ENCODE peak calls at places on chromosomes 12 and 14, in seven cellular contexts. I, K, Q, Z, B, X and J are unnamed samples.

GRCh38 chr12:6765048-6765633 is 1.0 kb upstream of the PTMS start:
- DNase-seq in I (peak), K (no peak), Q (no peak), Z (no peak), B (peak), X (no peak), J (no peak)

GRCh38 chr14:93962701-93963601 is 13.4 kb downstream of the ASB2 start:
- DNase-seq in I (peak), K (no peak), Q (no peak), Z (no peak), B (no peak), X (no peak), J (peak)

GRCh38 chr14:53947452-53948180 is 9.0 kb downstream of the BMP4 start:
- DNase-seq in I (peak), K (no peak), Q (no peak), Z (no peak), B (peak), X (no peak), J (no peak)

GRCh38 chr12:93937812-93938211 is 210.6 kb upstream of the PLXNC1 start:
- DNase-seq in I (no peak), K (no peak), Q (no peak), Z (no peak), B (no peak), X (no peak), J (no peak)

GRCh38 chr14:20630340-20631022 is 11.0 kb downstream of the OR6S1 start:
- DNase-seq in I (no peak), K (no peak), Q (no peak), Z (no peak), B (peak), X (peak), J (peak)

GRCh38 chr12:113439606-113440030 is 17.4 kb downstream of the SDSL start:
- DNase-seq in I (peak), K (no peak), Q (peak), Z (no peak), B (peak), X (peak), J (peak)

GRCh38 chr12:94872007-94872653 is 131.4 kb downstream of the NDUFA12 start:
- DNase-seq in I (no peak), K (no peak), Q (peak), Z (no peak), B (no peak), X (no peak), J (no peak)

GRCh38 chr14:92397839-92398564 is 75.0 kb downstream of the SLC24A4 start:
- DNase-seq in I (no peak), K (no peak), Q (no peak), Z (no peak), B (no peak), X (no peak), J (no peak)

GRCh38 chr12:466762-467161 is 7.0 kb downstream of the B4GALNT3 start:
- DNase-seq in I (no peak), K (no peak), Q (no peak), Z (no peak), B (no peak), X (no peak), J (no peak)

GRCh38 chr12:93819048-93819491 is 141.9 kb downstream of the CRADD start:
- DNase-seq in I (peak), K (peak), Q (peak), Z (peak), B (no peak), X (peak), J (no peak)

GRCh38 chr14:66708262-66708661 is 200.3 kb downstream of the GPHN start:
- DNase-seq in I (no peak), K (no peak), Q (no peak), Z (no peak), B (peak), X (no peak), J (no peak)

GRCh38 chr12:57627504-57628279 is 5.3 kb downstream of the B4GALNT1 start:
- DNase-seq in I (no peak), K (no peak), Q (no peak), Z (peak), B (no peak), X (no peak), J (no peak)

GRCh38 chr14:102819176-102819628 is 42.0 kb downstream of the TRAF3 start:
- DNase-seq in I (no peak), K (no peak), Q (peak), Z (no peak), B (no peak), X (peak), J (no peak)

GRCh38 chr12:93894391-93895095 is 217.4 kb downstream of the CRADD start:
- DNase-seq in I (no peak), K (peak), Q (no peak), Z (peak), B (no peak), X (peak), J (no peak)

GRCh38 chr12:28857327-28857726 is 291.8 kb upstream of the FAR2 start:
- DNase-seq in I (no peak), K (no peak), Q (no peak), Z (no peak), B (no peak), X (no peak), J (no peak)

GRCh38 chr12:46154221-46154975 is 114.4 kb downstream of the SLC38A1 start:
- DNase-seq in I (peak), K (no peak), Q (no peak), Z (no peak), B (peak), X (peak), J (no peak)

GRCh38 chr12:123164222-123164621 is 13.3 kb upstream of the PITPNM2 start:
- DNase-seq in I (no peak), K (no peak), Q (no peak), Z (no peak), B (no peak), X (no peak), J (no peak)

GRCh38 chr14:68541128-68541896 is 251.6 kb downstream of the ZFP36L1 start:
- DNase-seq in I (no peak), K (no peak), Q (no peak), Z (no peak), B (no peak), X (no peak), J (no peak)

GRCh38 chr12:19894049-19894448 is 454.8 kb downstream of the AEBP2 start:
- DNase-seq in I (peak), K (no peak), Q (no peak), Z (no peak), B (peak), X (no peak), J (peak)

GRCh38 chr12:104782296-104782695 is 175.8 kb downstream of the SLC41A2 start:
- DNase-seq in I (no peak), K (no peak), Q (no peak), Z (no peak), B (no peak), X (no peak), J (no peak)

GRCh38 chr12:92421042-92421441 is 275.4 kb upstream of the BTG1 start:
- DNase-seq in I (no peak), K (no peak), Q (no peak), Z (no peak), B (no peak), X (no peak), J (no peak)

DNA sequence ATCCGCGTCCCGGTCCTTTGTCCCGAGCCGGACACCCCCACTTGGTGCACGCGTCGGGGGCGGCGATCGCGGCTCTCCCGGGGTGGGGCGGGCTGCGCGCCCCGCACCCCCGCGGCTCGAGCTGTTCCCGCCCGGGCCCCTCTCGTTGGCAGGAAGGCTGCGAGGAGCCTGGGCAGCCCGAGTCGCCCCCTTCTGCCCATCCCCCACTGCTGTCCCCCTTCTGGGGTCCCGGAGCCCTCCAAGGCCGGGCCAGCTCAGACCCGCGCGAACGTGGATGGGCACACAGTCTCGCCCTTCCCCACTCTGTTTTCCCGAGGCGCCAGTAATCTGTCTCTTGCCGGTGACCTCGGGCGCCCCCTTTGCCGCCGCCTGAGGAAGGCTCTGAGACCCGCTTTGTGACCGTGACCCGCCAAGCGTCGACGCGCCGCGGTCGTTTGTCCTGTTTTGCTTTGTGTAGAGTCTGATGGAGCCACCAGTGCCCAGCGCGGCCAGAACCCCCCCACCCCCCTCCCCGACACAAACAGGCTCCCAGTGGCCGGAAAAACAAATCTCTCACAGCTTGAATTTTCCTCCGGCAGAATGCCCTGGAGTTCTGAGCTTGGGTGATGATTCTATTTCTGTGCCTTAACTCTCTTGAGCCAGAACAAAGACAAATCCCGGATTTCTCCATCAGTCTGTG is 610 bp downstream of the C14orf132 start:
- DNase-seq in I (peak), K (no peak), Q (no peak), Z (no peak), B (peak), X (peak), J (no peak)
- H3K4me3 ChIP-seq in I (peak), K (peak), Q (peak), Z (peak), B (peak), X (peak), J (no peak)

GRCh38 chr12:84585996-84586395 is 326.6 kb downstream of the SLC6A15 start:
- DNase-seq in I (no peak), K (no peak), Q (no peak), Z (no peak), B (no peak), X (no peak), J (no peak)
- H3K4me3 ChIP-seq in I (no peak), K (no peak), Q (no peak), Z (no peak), B (no peak), X (no peak), J (no peak)

GRCh38 chr14:85574849-85575616 is 45.1 kb downstream of the FLRT2 start:
- DNase-seq in I (no peak), K (no peak), Q (no peak), Z (no peak), B (no peak), X (no peak), J (no peak)

GRCh38 chr14:85575617-85575898 is 45.6 kb downstream of the FLRT2 start:
- DNase-seq in I (no peak), K (no peak), Q (no peak), Z (no peak), B (no peak), X (no peak), J (no peak)

GRCh38 chr14:85577542-85578140 is 47.7 kb downstream of the FLRT2 start:
- DNase-seq in I (no peak), K (no peak), Q (no peak), Z (no peak), B (no peak), X (no peak), J (no peak)

GRCh38 chr14:85576848-85577541 is 47.1 kb downstream of the FLRT2 start:
- DNase-seq in I (no peak), K (no peak), Q (no peak), Z (no peak), B (no peak), X (no peak), J (no peak)

DNA sequence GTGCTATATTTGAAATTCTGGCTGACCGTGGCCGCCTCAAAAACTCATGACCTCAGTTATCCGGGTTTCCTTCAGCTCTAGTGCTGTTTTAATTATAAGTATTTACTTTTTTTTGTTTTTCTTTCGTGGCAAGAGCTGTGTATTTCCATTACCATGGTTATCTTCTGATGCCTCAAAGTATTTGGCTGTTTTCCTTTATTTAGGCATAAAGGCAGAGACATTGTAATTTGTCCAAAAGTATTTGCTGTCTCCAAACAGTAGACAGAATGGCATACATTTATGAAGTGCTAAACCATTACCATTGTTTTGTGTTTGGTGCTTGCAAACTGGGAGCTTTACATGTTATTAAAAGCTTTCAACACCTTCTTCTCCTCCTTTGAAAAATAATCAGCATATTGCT is 46.2 kb downstream of the FLRT2 start:
- DNase-seq in I (peak), K (no peak), Q (no peak), Z (no peak), B (no peak), X (no peak), J (no peak)
- H3K4me3 ChIP-seq in I (no peak), K (no peak), Q (no peak), Z (no peak), B (no peak), X (no peak), J (no peak)

GRCh38 chr14:65170768-65171251 is 68.5 kb upstream of the MAX start:
- DNase-seq in I (peak), K (no peak), Q (no peak), Z (no peak), B (peak), X (peak), J (peak)

GRCh38 chr14:65169351-65169750 is 67.0 kb upstream of the MAX start:
- DNase-seq in I (peak), K (no peak), Q (no peak), Z (no peak), B (no peak), X (no peak), J (no peak)

GRCh38 chr14:65170318-65170717 is 68.0 kb upstream of the MAX start:
- DNase-seq in I (no peak), K (no peak), Q (no peak), Z (no peak), B (no peak), X (no peak), J (no peak)

GRCh38 chr14:65167072-65167645 is 64.8 kb upstream of the MAX start:
- DNase-seq in I (no peak), K (no peak), Q (no peak), Z (no peak), B (no peak), X (no peak), J (peak)

GRCh38 chr14:65168840-65169239 is 66.5 kb upstream of the MAX start:
- DNase-seq in I (peak), K (no peak), Q (no peak), Z (no peak), B (no peak), X (no peak), J (peak)
- H3K4me3 ChIP-seq in I (peak), K (no peak), Q (no peak), Z (no peak), B (no peak), X (no peak), J (no peak)

GRCh38 chr12:4807813-4808212 is 87.6 kb downstream of the GALNT8 start:
- DNase-seq in I (no peak), K (no peak), Q (no peak), Z (no peak), B (no peak), X (no peak), J (no peak)
- H3K4me3 ChIP-seq in I (no peak), K (no peak), Q (no peak), Z (no peak), B (no peak), X (no peak), J (no peak)

GRCh38 chr12:58919271-58920101 is 818 bp downstream of the LRIG3 start:
- DNase-seq in I (peak), K (peak), Q (no peak), Z (peak), B (peak), X (peak), J (no peak)
- H3K4me3 ChIP-seq in I (peak), K (peak), Q (peak), Z (peak), B (peak), X (peak), J (no peak)

DNA sequence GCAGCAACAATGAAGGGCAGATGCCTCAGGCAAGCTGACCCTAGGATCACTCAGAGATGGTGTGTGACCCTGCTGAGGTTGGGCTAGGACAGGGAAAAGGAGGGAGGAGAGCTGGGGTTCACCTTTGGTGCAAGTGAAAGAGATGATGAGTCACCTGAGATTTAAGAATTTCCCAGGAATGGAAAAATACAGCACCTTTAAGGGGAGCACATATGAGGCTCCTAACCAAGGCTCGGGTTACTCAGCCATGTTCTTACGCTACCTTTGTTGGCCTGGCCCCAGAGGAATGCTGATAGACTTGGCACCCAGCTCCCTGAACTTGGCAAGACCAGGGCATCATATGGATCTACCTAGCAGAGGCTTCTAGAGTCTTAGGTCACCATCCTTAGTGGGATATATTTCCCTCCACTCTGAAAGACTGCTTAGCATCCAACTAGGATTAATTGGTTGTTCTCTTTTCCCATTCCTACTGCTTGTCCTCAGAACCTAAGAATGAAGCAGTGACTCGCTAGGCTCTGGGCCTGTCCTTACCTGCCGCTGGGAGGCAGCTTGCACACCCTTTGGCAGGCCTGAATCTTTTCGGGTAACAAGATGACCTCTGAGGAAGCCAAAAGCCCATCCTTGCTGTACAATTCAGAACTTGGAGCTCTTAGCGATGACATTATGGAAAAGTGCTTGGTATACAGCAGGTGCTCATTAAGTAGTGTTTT is 4.0 kb upstream of the NAA25 start:
- DNase-seq in I (no peak), K (no peak), Q (peak), Z (peak), B (no peak), X (no peak), J (no peak)
- H3K4me3 ChIP-seq in I (no peak), K (no peak), Q (no peak), Z (no peak), B (no peak), X (no peak), J (no peak)